ENCODE peak calls at places on chromosomes 1 and 21, in five cellular contexts. W is uterus, M is GM06990, R is cardiac fibroblast, E is neural progenitor cell. C is an unnamed sample.

GRCh38 chr21:25371831-25372434 is 235.3 kb downstream of the MRPL39 start:
- DNase-seq in E (no peak), R (no peak), W (no peak), M (no peak), C (no peak)

GRCh38 chr1:192476802-192477298 is 98.7 kb upstream of the RGS1 start:
- DNase-seq in W (no peak), M (peak; percentile 28), E (no peak), R (peak; percentile 88), C (peak; percentile 15)

GRCh38 chr1:7383671-7384070 is 387.4 kb upstream of the VAMP3 start:
- DNase-seq in R (no peak), M (no peak), E (no peak), W (no peak), C (no peak)

GRCh38 chr1:174023438-174023837 is 1.3 kb upstream of the RC3H1 start:
- DNase-seq in M (no peak), W (no peak), R (peak; percentile 27), E (peak; percentile 80), C (no peak)

GRCh38 chr1:19606817-19607706 is 37.0 kb upstream of the NBL1 start:
- DNase-seq in E (no peak), M (no peak), W (no peak), R (no peak), C (no peak)

GRCh38 chr1:181011301-181012202 is 11.1 kb downstream of the STX6 start:
- DNase-seq in W (no peak), M (no peak), R (no peak), E (no peak), C (no peak)

GRCh38 chr1:113652773-113653172 is 106.5 kb downstream of the PHTF1 start:
- DNase-seq in R (peak; percentile 40), W (no peak), M (no peak), E (no peak), C (no peak)

GRCh38 chr1:154971341-154971998 is 923 bp upstream of the SHC1 start:
- DNase-seq in E (no peak), R (no peak), W (peak; percentile 45), M (no peak), C (no peak)

GRCh38 chr1:24329797-24330543 is 10.8 kb downstream of the GRHL3 start:
- DNase-seq in M (no peak), E (no peak), W (no peak), R (peak; percentile 79), C (no peak)

GRCh38 chr1:169670836-169671235 is 40.6 kb downstream of the SELL start:
- DNase-seq in M (no peak), E (no peak), W (no peak), R (no peak), C (no peak)

GRCh38 chr1:43477716-43478115 is 24.0 kb upstream of the HYI start:
- DNase-seq in W (no peak), E (no peak), M (no peak), R (no peak), C (no peak)

GRCh38 chr1:86508583-86508969 is 38.3 kb upstream of the CLCA4 start:
- DNase-seq in R (peak; percentile 27), W (no peak), M (no peak), E (no peak), C (no peak)

GRCh38 chr1:232575524-232576040 is 54.4 kb downstream of the SIPA1L2 start:
- DNase-seq in R (peak; percentile 43), M (no peak), E (no peak), W (no peak), C (no peak)

GRCh38 chr1:201454568-201454967 is 14.4 kb downstream of the PHLDA3 start:
- DNase-seq in M (no peak), E (no peak), R (no peak), W (no peak), C (no peak)

GRCh38 chr1:76239470-76239918 is 164.9 kb downstream of the ST6GALNAC3 start:
- DNase-seq in E (no peak), M (no peak), W (no peak), R (no peak), C (no peak)

GRCh38 chr1:73205294-73205973 is 923.1 kb upstream of the NEGR1 start:
- DNase-seq in R (no peak), W (no peak), M (no peak), E (peak; percentile 33), C (no peak)

GRCh38 chr1:235532350-235532749 is 28.1 kb upstream of the B3GALNT2 start:
- DNase-seq in R (peak; percentile 75), W (no peak), E (no peak), M (no peak), C (no peak)

GRCh38 chr21:44749116-44749758 is 37.9 kb upstream of the TSPEAR start:
- DNase-seq in E (no peak), W (no peak), R (no peak), M (no peak), C (no peak)

GRCh38 chr1:228347181-228347580 is 59.5 kb downstream of the TRIM11 start:
- DNase-seq in E (no peak), M (no peak), R (no peak), W (no peak), C (no peak)

GRCh38 chr1:204409878-204410763 is 1.5 kb downstream of the PPP1R15B start:
- DNase-seq in R (no peak), E (peak; percentile 42), W (no peak), M (no peak), C (no peak)

GRCh38 chr1:194194724-194195123 is 1008.3 kb upstream of the B3GALT2 start:
- DNase-seq in E (no peak), W (no peak), M (no peak), R (no peak), C (no peak)

GRCh38 chr1:234782057-234782800 is 172.3 kb upstream of the IRF2BP2 start:
- DNase-seq in W (no peak), R (no peak), E (peak; percentile 26), M (no peak), C (no peak)

GRCh38 chr1:200107004-200107470 is 79.5 kb downstream of the NR5A2 start:
- DNase-seq in E (no peak), R (no peak), W (no peak), M (no peak), C (no peak)

DNA sequence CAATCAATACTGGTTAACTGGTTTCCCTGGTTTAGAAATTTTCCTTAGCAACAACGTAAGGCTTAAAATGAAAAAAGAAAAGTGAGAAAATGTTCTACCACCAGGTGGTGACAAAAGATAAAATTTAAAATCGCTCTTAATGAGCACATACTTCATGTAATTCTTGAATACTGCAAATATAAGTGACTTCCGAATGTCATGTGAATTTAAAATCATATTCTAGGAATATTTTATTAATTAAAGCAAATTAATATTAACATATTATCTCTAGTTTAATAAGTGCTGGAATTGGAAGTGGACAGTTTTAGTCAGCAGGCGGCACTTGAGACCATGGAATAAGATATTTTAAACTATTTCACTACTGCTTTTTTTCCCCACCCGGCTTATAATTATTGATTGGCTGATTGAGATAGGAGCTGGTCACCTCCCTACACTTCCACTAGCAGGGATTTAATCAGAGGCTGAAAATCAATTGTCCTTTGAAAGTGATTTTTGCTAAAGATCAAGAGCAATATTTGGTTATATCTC is 5.0 kb upstream of the ADAMTS1 start:
- DNase-seq in E (peak; percentile 37), W (no peak), M (no peak), R (peak; percentile 80), C (no peak)
- TF ChIP-seq CTCF in E (peak; percentile 78), W (peak; percentile 75), M (peak; percentile 17), R (peak; percentile 50), C (peak; percentile 38)

GRCh38 chr1:15830284-15830657 is 17.2 kb upstream of the SPEN start:
- DNase-seq in W (no peak), M (no peak), E (peak; percentile 15), R (no peak), C (no peak)
- TF ChIP-seq CTCF in W (no peak), M (no peak), E (peak; percentile 23), R (no peak), C (no peak)

GRCh38 chr1:223682502-223682901 is 17.0 kb upstream of the CAPN8 start:
- DNase-seq in M (no peak), W (no peak), E (no peak), R (no peak), C (no peak)

GRCh38 chr1:223680188-223680587 is 14.7 kb upstream of the CAPN8 start:
- DNase-seq in E (no peak), R (no peak), W (no peak), M (no peak), C (no peak)

GRCh38 chr1:223683586-223684487 is 18.3 kb upstream of the CAPN8 start:
- DNase-seq in E (peak; percentile 80), M (no peak), R (peak; percentile 66), W (no peak), C (peak; percentile 31)

GRCh38 chr1:223678841-223679240 is 13.3 kb upstream of the CAPN8 start:
- DNase-seq in R (no peak), M (no peak), W (no peak), E (no peak), C (no peak)

GRCh38 chr1:223684488-223684792 is 18.9 kb upstream of the CAPN8 start:
- DNase-seq in E (no peak), M (no peak), R (no peak), W (no peak), C (no peak)
- TF ChIP-seq CTCF in E (no peak), M (no peak), R (no peak), W (no peak), C (no peak)

GRCh38 chr1:4137621-4138390 is 237.7 kb upstream of the C1orf174 start:
- DNase-seq in E (peak; percentile 23), R (no peak), M (no peak), W (no peak), C (no peak)
- TF ChIP-seq CTCF in E (no peak), R (no peak), M (no peak), W (no peak), C (no peak)

GRCh38 chr21:22115746-22116145 is 1117.5 kb downstream of the NCAM2 start:
- DNase-seq in R (no peak), M (no peak), E (no peak), W (no peak), C (no peak)

GRCh38 chr21:22125581-22125980 is 1127.4 kb downstream of the NCAM2 start:
- DNase-seq in R (no peak), W (no peak), M (no peak), E (no peak), C (no peak)

DNA sequence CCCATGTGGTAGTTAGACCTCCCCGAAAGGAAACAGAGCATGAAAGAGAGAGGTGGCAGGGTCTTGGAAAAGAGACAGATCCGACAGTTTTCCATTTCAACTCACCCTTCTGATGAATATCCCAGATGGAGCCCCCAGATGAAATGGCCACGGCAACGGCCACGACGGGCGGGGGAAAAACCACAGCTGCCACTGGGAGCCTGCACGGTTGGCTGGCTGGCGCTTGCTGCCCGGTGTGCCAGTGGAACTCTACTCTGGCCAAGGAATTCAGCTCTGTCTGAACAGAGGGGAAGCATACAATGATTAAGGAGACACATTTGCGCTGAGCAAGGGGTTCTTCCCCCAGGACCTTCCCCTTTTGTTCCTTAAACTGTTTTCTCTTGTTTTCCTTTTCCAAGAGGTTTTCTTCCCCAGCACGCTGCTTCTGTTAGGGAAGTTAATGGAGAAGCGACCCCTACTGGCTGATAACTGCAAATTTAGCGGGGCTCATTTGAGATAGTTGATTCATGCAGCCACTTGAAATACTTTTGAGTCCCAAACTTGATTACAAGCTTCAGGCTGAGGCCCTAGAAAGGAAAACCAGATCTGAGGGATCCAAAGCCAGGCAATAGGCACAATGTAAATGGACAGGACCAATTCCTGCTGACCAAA is 1122.5 kb downstream of the NCAM2 start:
- DNase-seq in E (peak; percentile 54), W (no peak), M (no peak), R (peak; percentile 2), C (no peak)
- TF ChIP-seq CTCF in E (peak; percentile 61), W (no peak), M (no peak), R (peak; percentile 35), C (no peak)

GRCh38 chr1:41583658-41584570 is 99.4 kb upstream of the EDN2 start:
- DNase-seq in E (no peak), R (no peak), W (no peak), M (no peak), C (no peak)
- TF ChIP-seq CTCF in E (no peak), R (no peak), W (no peak), M (no peak), C (no peak)